ENCODE peak calls at places on chromosomes 3 and 15, in four cellular contexts. K, G, X and R are unnamed samples.
A peak's percentile ranks its signal among the peaks of the same experiment; 100 is the strongest.

GRCh38 chr3:58492385-58492970 is 582 bp downstream of the KCTD6 start:
- DNase-seq in X (no peak), K (no peak), G (no peak), R (no peak)

GRCh38 chr3:132256984-132257383 is 60.2 kb upstream of the ACP3 start:
- DNase-seq in K (peak; percentile 27), G (peak; percentile 56), X (no peak), R (peak; percentile 41)

GRCh38 chr15:39075311-39075710 is 505.6 kb upstream of the THBS1 start:
- DNase-seq in K (no peak), X (no peak), G (no peak), R (no peak)

GRCh38 chr15:27582741-27583400 is 516.2 kb downstream of the OCA2 start:
- DNase-seq in X (no peak), K (no peak), G (no peak), R (no peak)

GRCh38 chr3:15337963-15338362 is 5.6 kb upstream of the SH3BP5 start:
- DNase-seq in X (no peak), K (no peak), G (no peak), R (no peak)

GRCh38 chr3:2826453-2826852 is 283.7 kb downstream of the IL5RA start:
- DNase-seq in K (no peak), X (no peak), G (no peak), R (no peak)

GRCh38 chr15:43441316-43441715 is 51.6 kb downstream of the TP53BP1 start:
- DNase-seq in X (peak; percentile 35), K (peak; percentile 3), G (no peak), R (no peak)

GRCh38 chr3:37183375-37183831 is 9.0 kb upstream of the LRRFIP2 start:
- DNase-seq in G (peak; percentile 19), X (no peak), K (no peak), R (no peak)

GRCh38 chr3:27615555-27615954 is 106.6 kb downstream of the EOMES start:
- DNase-seq in G (no peak), K (no peak), X (no peak), R (no peak)

GRCh38 chr3:182735672-182736071 is 57.6 kb upstream of the ATP11B start:
- DNase-seq in K (no peak), X (no peak), G (no peak), R (no peak)

GRCh38 chr3:182741214-182741613 is 52.1 kb upstream of the ATP11B start:
- DNase-seq in G (no peak), K (no peak), X (no peak), R (no peak)

GRCh38 chr3:182740710-182741109 is 52.6 kb upstream of the ATP11B start:
- DNase-seq in G (no peak), X (no peak), K (no peak), R (no peak)

GRCh38 chr3:182738583-182739514 is 54.5 kb upstream of the ATP11B start:
- DNase-seq in K (no peak), X (no peak), G (no peak), R (no peak)

DNA sequence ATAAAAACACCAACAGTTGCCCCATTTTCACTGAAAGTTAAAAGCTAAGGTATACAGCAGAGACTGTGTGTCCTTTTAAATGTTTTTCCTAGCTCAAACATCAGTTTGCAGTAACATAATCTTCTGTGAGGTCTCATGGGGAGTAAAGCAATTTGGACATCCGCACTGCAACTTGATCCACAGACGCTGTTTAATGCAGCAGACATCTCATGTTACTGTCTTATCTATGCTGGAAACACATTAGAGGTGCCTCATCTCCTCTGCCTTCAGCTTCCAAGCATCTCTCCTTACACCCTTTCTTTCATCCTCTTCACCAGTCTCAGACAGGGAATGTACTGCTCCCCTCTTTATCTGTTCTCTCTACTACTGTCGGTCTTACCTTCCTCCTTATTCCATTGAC is 53.7 kb upstream of the ATP11B start:
- DNase-seq in G (no peak), X (no peak), K (no peak), R (no peak)
- TF ChIP-seq JUN in G (no peak), X (no peak), K (no peak), R (no peak)

GRCh38 chr15:42157981-42158765 is 1.7 kb upstream of the PLA2G4F start:
- DNase-seq in X (peak; percentile 71), K (no peak), G (no peak), R (no peak)

GRCh38 chr15:42158941-42159340 is 2.5 kb upstream of the PLA2G4F start:
- DNase-seq in G (no peak), K (no peak), X (no peak), R (no peak)

GRCh38 chr15:42159381-42160015 is 3.1 kb upstream of the PLA2G4F start:
- DNase-seq in X (no peak), G (no peak), K (no peak), R (no peak)

GRCh38 chr15:42157381-42157780 is 945 bp upstream of the PLA2G4F start:
- DNase-seq in G (no peak), K (no peak), X (no peak), R (no peak)

DNA sequence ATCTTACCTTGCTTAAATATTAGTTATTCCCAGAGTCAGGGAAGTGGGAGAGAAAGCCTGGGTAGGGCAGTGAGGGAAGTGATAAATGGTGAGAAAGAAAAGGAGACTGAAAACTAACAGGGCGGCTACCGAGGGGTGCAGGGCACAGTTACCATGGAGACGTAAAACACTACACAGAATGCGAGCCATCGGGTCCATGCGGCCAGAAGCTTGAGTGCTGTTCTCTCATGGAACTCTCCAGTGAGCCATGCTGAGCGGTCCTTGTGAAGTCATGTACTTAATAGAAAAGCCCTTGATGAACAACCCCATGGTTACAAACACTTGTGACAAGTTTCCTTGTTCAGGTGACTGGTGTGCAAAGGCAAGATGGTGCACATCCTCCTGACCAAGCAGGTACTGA is 3.7 kb upstream of the PLA2G4F start:
- DNase-seq in G (no peak), K (no peak), X (no peak), R (no peak)
- TF ChIP-seq CREB1 in G (no peak), K (no peak), X (no peak), R (no peak)

DNA sequence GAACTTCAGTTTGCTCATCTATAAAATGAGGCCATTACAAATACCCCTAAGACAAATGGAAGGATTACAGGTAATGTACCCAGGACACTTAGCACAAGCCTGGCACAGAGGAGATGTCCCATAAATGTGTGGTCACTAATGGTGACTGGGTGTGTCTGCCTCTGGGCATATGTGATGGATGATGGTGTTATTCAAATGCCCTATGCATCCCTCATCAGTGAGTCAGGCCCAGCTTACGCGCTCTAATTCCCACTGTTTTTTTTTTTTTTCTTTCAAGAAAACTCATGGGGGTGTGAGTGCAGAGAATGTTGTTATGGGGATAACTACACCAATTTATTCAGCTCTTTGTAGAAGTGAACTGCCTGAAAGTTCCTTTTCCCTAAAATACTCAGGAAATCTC is 23.6 kb upstream of the KIF23 start:
- DNase-seq in G (no peak), X (no peak), K (no peak), R (no peak)
- TF ChIP-seq JUN in G (no peak), X (no peak), K (no peak), R (no peak)

GRCh38 chr3:129100274-129100673 is 21.3 kb downstream of the RAB43 start:
- DNase-seq in G (no peak), X (no peak), K (no peak), R (no peak)

GRCh38 chr3:129095285-129095684 is 26.3 kb downstream of the RAB43 start:
- DNase-seq in K (no peak), X (no peak), G (no peak), R (no peak)
- TF ChIP-seq CREB1 in K (no peak), X (no peak), G (no peak), R (no peak)

GRCh38 chr3:39376929-39377634 is 6.1 kb upstream of the SLC25A38 start:
- DNase-seq in K (no peak), G (no peak), X (peak; percentile 1), R (no peak)

GRCh38 chr3:39379778-39380155 is 3.4 kb upstream of the SLC25A38 start:
- DNase-seq in G (no peak), X (no peak), K (no peak), R (no peak)

GRCh38 chr3:39381432-39381831 is 1.7 kb upstream of the SLC25A38 start:
- DNase-seq in X (no peak), K (no peak), G (no peak), R (no peak)

GRCh38 chr3:39378957-39379777 is 4.0 kb upstream of the SLC25A38 start:
- DNase-seq in X (no peak), K (peak; percentile 17), G (no peak), R (no peak)

GRCh38 chr3:39378092-39378491 is 5.1 kb upstream of the SLC25A38 start:
- DNase-seq in K (peak; percentile 59), X (peak; percentile 59), G (peak; percentile 69), R (peak; percentile 71)
- TF ChIP-seq JUN in K (no peak), X (no peak), G (no peak), R (no peak)

GRCh38 chr3:195468391-195468776 is 25.6 kb upstream of the ACAP2 start:
- DNase-seq in K (no peak), G (no peak), X (no peak), R (no peak)

GRCh38 chr3:195466251-195466650 is 23.4 kb upstream of the ACAP2 start:
- DNase-seq in X (no peak), K (no peak), G (no peak), R (no peak)

GRCh38 chr3:195468841-195469240 is 26.0 kb upstream of the ACAP2 start:
- DNase-seq in X (no peak), G (no peak), K (no peak), R (no peak)

GRCh38 chr3:195462308-195462610 is 19.4 kb upstream of the ACAP2 start:
- DNase-seq in K (no peak), X (no peak), G (no peak), R (no peak)

DNA sequence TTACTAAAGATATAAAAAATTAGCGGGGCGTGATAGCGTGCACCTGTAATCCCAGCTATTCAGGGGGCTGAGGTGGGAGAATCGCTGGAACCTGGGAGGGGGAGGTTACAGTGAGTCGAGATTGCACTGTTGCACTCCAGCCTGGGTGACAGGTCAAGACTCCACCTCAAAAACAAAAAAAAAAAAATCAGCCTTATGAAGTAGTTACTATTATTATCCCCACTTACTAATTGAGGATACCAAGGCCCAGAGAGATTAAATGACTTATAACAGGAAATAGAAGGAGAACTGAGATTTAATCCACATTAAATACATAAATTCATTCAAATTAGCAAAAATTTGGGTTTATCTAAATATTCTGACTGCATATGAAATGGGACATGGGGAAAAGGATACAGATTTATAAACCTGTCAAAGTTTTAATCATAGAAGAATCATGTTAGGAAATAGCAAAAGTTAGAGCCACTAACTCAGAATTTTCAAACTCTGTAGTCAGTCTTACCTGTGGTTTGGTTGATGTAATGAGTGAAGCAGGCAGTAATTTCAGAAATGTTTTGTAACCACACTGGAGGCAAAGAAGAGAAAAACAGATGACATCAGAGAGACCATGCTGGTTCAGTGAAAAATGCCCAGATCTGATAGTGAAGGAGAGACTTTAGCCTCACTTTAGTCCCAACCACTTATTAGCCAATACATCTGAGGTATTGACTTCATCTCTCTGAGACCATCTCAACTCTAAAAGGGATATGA is 25.0 kb upstream of the ACAP2 start:
- DNase-seq in K (no peak), X (no peak), G (no peak), R (no peak)
- TF ChIP-seq CREB1 in K (no peak), X (no peak), G (no peak), R (no peak)

DNA sequence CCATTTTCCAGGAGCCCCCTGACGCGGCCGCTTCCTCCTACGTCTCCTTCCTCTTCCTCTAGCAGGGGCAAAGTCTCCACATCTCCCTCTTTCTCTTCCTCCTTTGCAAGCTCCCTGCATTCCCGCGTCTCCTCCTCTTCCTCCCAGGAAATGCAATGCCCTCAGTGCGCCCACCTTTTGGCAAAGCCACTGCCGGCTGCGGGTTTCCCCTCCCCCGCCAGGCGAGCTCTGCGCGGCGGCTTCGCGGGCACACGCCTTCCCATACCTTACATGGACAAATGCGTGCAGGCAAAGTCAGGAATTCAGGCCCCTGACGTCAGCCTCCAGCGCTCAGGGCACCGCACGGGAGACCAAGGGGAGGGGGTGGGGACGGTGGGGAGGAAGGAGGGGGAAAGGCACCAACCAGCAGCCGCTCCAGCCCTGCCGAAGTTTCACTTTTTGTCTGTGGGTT is 434 bp upstream of the LPP start:
- DNase-seq in G (peak; percentile 83), X (no peak), K (peak; percentile 88), R (peak; percentile 85)
- TF ChIP-seq JUN in G (no peak), X (no peak), K (no peak), R (no peak)